ENCODE peak calls at places on chromosomes 7 and 10, in eight cellular contexts. One of them, this sample, is unnamed.

GRCh38 chr7:139183878-139184338 is 47.1 kb upstream of the UBN2 start:
- DNase-seq in NCI-H1417: no peak
- DNase-seq in stimulated activated CD8-positive, alpha-beta memory T cell treated with anti-CD3 and anti-CD28 coated beads, Interleukin-15, amount 100 ng/mL, for 48 hours: no peak
- DNase-seq in activated CD8-positive, alpha-beta memory T cell treated with anti-CD3 and anti-CD28 coated beads, Interleukin-2, amount 10 ng/mL, durations not matched to agents 7 days and 5 days: no peak
- DNase-seq in stimulated activated naive B cell treated with anti-CD40 and anti-IgM and Interleukin-4, amounts not matched to agents 10 μg/mL and 1 μg/mL and 100 μg/mL, for 72 hours: no peak
- DNase-seq in endodermal cell: no peak
- DNase-seq in stimulated activated CD4-positive, alpha-beta T cell treated with anti-CD3 and anti-CD28 coated beads, Interleukin-2, amount 100 ng/mL, for 48 hours: no peak
- DNase-seq in NCI-H2081: no peak
- DNase-seq in this sample: no peak

GRCh38 chr10:92757066-92757716 is 67.4 kb downstream of the HHEX start:
- DNase-seq in stimulated activated naive B cell treated with anti-CD40 and anti-IgM and Interleukin-4, amounts not matched to agents 10 μg/mL and 1 μg/mL and 100 μg/mL, for 72 hours: peak
- DNase-seq in endodermal cell: peak
- DNase-seq in activated CD8-positive, alpha-beta memory T cell treated with anti-CD3 and anti-CD28 coated beads, Interleukin-2, amount 10 ng/mL, durations not matched to agents 7 days and 5 days: no peak
- DNase-seq in stimulated activated CD8-positive, alpha-beta memory T cell treated with anti-CD3 and anti-CD28 coated beads, Interleukin-15, amount 100 ng/mL, for 48 hours: no peak
- DNase-seq in stimulated activated CD4-positive, alpha-beta T cell treated with anti-CD3 and anti-CD28 coated beads, Interleukin-2, amount 100 ng/mL, for 48 hours: no peak
- DNase-seq in NCI-H1417: no peak
- DNase-seq in NCI-H2081: no peak
- DNase-seq in this sample: peak

GRCh38 chr7:120996333-120996982 is 7.9 kb downstream of the CPED1 start:
- DNase-seq in activated CD8-positive, alpha-beta memory T cell treated with anti-CD3 and anti-CD28 coated beads, Interleukin-2, amount 10 ng/mL, durations not matched to agents 7 days and 5 days: no peak
- DNase-seq in stimulated activated CD8-positive, alpha-beta memory T cell treated with anti-CD3 and anti-CD28 coated beads, Interleukin-15, amount 100 ng/mL, for 48 hours: no peak
- DNase-seq in stimulated activated naive B cell treated with anti-CD40 and anti-IgM and Interleukin-4, amounts not matched to agents 10 μg/mL and 1 μg/mL and 100 μg/mL, for 72 hours: no peak
- DNase-seq in stimulated activated CD4-positive, alpha-beta T cell treated with anti-CD3 and anti-CD28 coated beads, Interleukin-2, amount 100 ng/mL, for 48 hours: no peak
- DNase-seq in NCI-H1417: peak
- DNase-seq in NCI-H2081: peak
- DNase-seq in endodermal cell: no peak
- DNase-seq in this sample: no peak

GRCh38 chr7:148669907-148670306 is 28.8 kb upstream of the CUL1 start:
- DNase-seq in activated CD8-positive, alpha-beta memory T cell treated with anti-CD3 and anti-CD28 coated beads, Interleukin-2, amount 10 ng/mL, durations not matched to agents 7 days and 5 days: no peak
- DNase-seq in stimulated activated CD4-positive, alpha-beta T cell treated with anti-CD3 and anti-CD28 coated beads, Interleukin-2, amount 100 ng/mL, for 48 hours: no peak
- DNase-seq in NCI-H2081: no peak
- DNase-seq in NCI-H1417: no peak
- DNase-seq in stimulated activated naive B cell treated with anti-CD40 and anti-IgM and Interleukin-4, amounts not matched to agents 10 μg/mL and 1 μg/mL and 100 μg/mL, for 72 hours: no peak
- DNase-seq in endodermal cell: no peak
- DNase-seq in stimulated activated CD8-positive, alpha-beta memory T cell treated with anti-CD3 and anti-CD28 coated beads, Interleukin-15, amount 100 ng/mL, for 48 hours: no peak
- DNase-seq in this sample: no peak

GRCh38 chr7:1192171-1192676 is 32.2 kb upstream of the ZFAND2A start:
- DNase-seq in endodermal cell: no peak
- DNase-seq in stimulated activated naive B cell treated with anti-CD40 and anti-IgM and Interleukin-4, amounts not matched to agents 10 μg/mL and 1 μg/mL and 100 μg/mL, for 72 hours: no peak
- DNase-seq in activated CD8-positive, alpha-beta memory T cell treated with anti-CD3 and anti-CD28 coated beads, Interleukin-2, amount 10 ng/mL, durations not matched to agents 7 days and 5 days: peak
- DNase-seq in stimulated activated CD4-positive, alpha-beta T cell treated with anti-CD3 and anti-CD28 coated beads, Interleukin-2, amount 100 ng/mL, for 48 hours: no peak
- DNase-seq in stimulated activated CD8-positive, alpha-beta memory T cell treated with anti-CD3 and anti-CD28 coated beads, Interleukin-15, amount 100 ng/mL, for 48 hours: no peak
- DNase-seq in NCI-H1417: no peak
- DNase-seq in NCI-H2081: no peak
- DNase-seq in this sample: no peak

GRCh38 chr7:130392456-130392860 is 12.2 kb downstream of the CPA1 start:
- DNase-seq in stimulated activated CD4-positive, alpha-beta T cell treated with anti-CD3 and anti-CD28 coated beads, Interleukin-2, amount 100 ng/mL, for 48 hours: no peak
- DNase-seq in endodermal cell: no peak
- DNase-seq in NCI-H2081: no peak
- DNase-seq in NCI-H1417: no peak
- DNase-seq in stimulated activated naive B cell treated with anti-CD40 and anti-IgM and Interleukin-4, amounts not matched to agents 10 μg/mL and 1 μg/mL and 100 μg/mL, for 72 hours: no peak
- DNase-seq in activated CD8-positive, alpha-beta memory T cell treated with anti-CD3 and anti-CD28 coated beads, Interleukin-2, amount 10 ng/mL, durations not matched to agents 7 days and 5 days: no peak
- DNase-seq in stimulated activated CD8-positive, alpha-beta memory T cell treated with anti-CD3 and anti-CD28 coated beads, Interleukin-15, amount 100 ng/mL, for 48 hours: no peak
- DNase-seq in this sample: no peak

GRCh38 chr10:96043895-96044580 is 655 bp downstream of the CCNJ start:
- DNase-seq in activated CD8-positive, alpha-beta memory T cell treated with anti-CD3 and anti-CD28 coated beads, Interleukin-2, amount 10 ng/mL, durations not matched to agents 7 days and 5 days: peak
- DNase-seq in NCI-H1417: peak
- DNase-seq in stimulated activated CD4-positive, alpha-beta T cell treated with anti-CD3 and anti-CD28 coated beads, Interleukin-2, amount 100 ng/mL, for 48 hours: peak
- DNase-seq in endodermal cell: peak
- DNase-seq in stimulated activated naive B cell treated with anti-CD40 and anti-IgM and Interleukin-4, amounts not matched to agents 10 μg/mL and 1 μg/mL and 100 μg/mL, for 72 hours: peak
- DNase-seq in stimulated activated CD8-positive, alpha-beta memory T cell treated with anti-CD3 and anti-CD28 coated beads, Interleukin-15, amount 100 ng/mL, for 48 hours: peak
- DNase-seq in NCI-H2081: peak
- DNase-seq in this sample: peak

GRCh38 chr7:157488326-157488725 is 151.5 kb downstream of the DNAJB6 start:
- DNase-seq in endodermal cell: peak
- DNase-seq in stimulated activated naive B cell treated with anti-CD40 and anti-IgM and Interleukin-4, amounts not matched to agents 10 μg/mL and 1 μg/mL and 100 μg/mL, for 72 hours: no peak
- DNase-seq in stimulated activated CD4-positive, alpha-beta T cell treated with anti-CD3 and anti-CD28 coated beads, Interleukin-2, amount 100 ng/mL, for 48 hours: no peak
- DNase-seq in NCI-H1417: no peak
- DNase-seq in activated CD8-positive, alpha-beta memory T cell treated with anti-CD3 and anti-CD28 coated beads, Interleukin-2, amount 10 ng/mL, durations not matched to agents 7 days and 5 days: peak
- DNase-seq in NCI-H2081: no peak
- DNase-seq in stimulated activated CD8-positive, alpha-beta memory T cell treated with anti-CD3 and anti-CD28 coated beads, Interleukin-15, amount 100 ng/mL, for 48 hours: no peak
- DNase-seq in this sample: no peak

GRCh38 chr10:130194194-130194990 is 58.2 kb downstream of the GLRX3 start:
- DNase-seq in NCI-H2081: no peak
- DNase-seq in activated CD8-positive, alpha-beta memory T cell treated with anti-CD3 and anti-CD28 coated beads, Interleukin-2, amount 10 ng/mL, durations not matched to agents 7 days and 5 days: no peak
- DNase-seq in stimulated activated naive B cell treated with anti-CD40 and anti-IgM and Interleukin-4, amounts not matched to agents 10 μg/mL and 1 μg/mL and 100 μg/mL, for 72 hours: no peak
- DNase-seq in endodermal cell: no peak
- DNase-seq in NCI-H1417: no peak
- DNase-seq in stimulated activated CD4-positive, alpha-beta T cell treated with anti-CD3 and anti-CD28 coated beads, Interleukin-2, amount 100 ng/mL, for 48 hours: no peak
- DNase-seq in stimulated activated CD8-positive, alpha-beta memory T cell treated with anti-CD3 and anti-CD28 coated beads, Interleukin-15, amount 100 ng/mL, for 48 hours: no peak
- DNase-seq in this sample: no peak

GRCh38 chr10:16644146-16644545 is 122.5 kb upstream of the C1QL3 start:
- DNase-seq in stimulated activated CD8-positive, alpha-beta memory T cell treated with anti-CD3 and anti-CD28 coated beads, Interleukin-15, amount 100 ng/mL, for 48 hours: no peak
- DNase-seq in activated CD8-positive, alpha-beta memory T cell treated with anti-CD3 and anti-CD28 coated beads, Interleukin-2, amount 10 ng/mL, durations not matched to agents 7 days and 5 days: no peak
- DNase-seq in stimulated activated naive B cell treated with anti-CD40 and anti-IgM and Interleukin-4, amounts not matched to agents 10 μg/mL and 1 μg/mL and 100 μg/mL, for 72 hours: no peak
- DNase-seq in stimulated activated CD4-positive, alpha-beta T cell treated with anti-CD3 and anti-CD28 coated beads, Interleukin-2, amount 100 ng/mL, for 48 hours: no peak
- DNase-seq in NCI-H1417: no peak
- DNase-seq in endodermal cell: no peak
- DNase-seq in NCI-H2081: no peak
- DNase-seq in this sample: no peak

GRCh38 chr10:6659451-6659850 is 79.4 kb upstream of the PRKCQ start:
- DNase-seq in stimulated activated CD4-positive, alpha-beta T cell treated with anti-CD3 and anti-CD28 coated beads, Interleukin-2, amount 100 ng/mL, for 48 hours: no peak
- DNase-seq in NCI-H1417: no peak
- DNase-seq in stimulated activated CD8-positive, alpha-beta memory T cell treated with anti-CD3 and anti-CD28 coated beads, Interleukin-15, amount 100 ng/mL, for 48 hours: no peak
- DNase-seq in stimulated activated naive B cell treated with anti-CD40 and anti-IgM and Interleukin-4, amounts not matched to agents 10 μg/mL and 1 μg/mL and 100 μg/mL, for 72 hours: no peak
- DNase-seq in NCI-H2081: no peak
- DNase-seq in endodermal cell: no peak
- DNase-seq in activated CD8-positive, alpha-beta memory T cell treated with anti-CD3 and anti-CD28 coated beads, Interleukin-2, amount 10 ng/mL, durations not matched to agents 7 days and 5 days: no peak
- DNase-seq in this sample: no peak

GRCh38 chr7:138564365-138564764 is 104.3 kb downstream of the TRIM24 start:
- DNase-seq in activated CD8-positive, alpha-beta memory T cell treated with anti-CD3 and anti-CD28 coated beads, Interleukin-2, amount 10 ng/mL, durations not matched to agents 7 days and 5 days: no peak
- DNase-seq in stimulated activated CD4-positive, alpha-beta T cell treated with anti-CD3 and anti-CD28 coated beads, Interleukin-2, amount 100 ng/mL, for 48 hours: no peak
- DNase-seq in NCI-H2081: no peak
- DNase-seq in endodermal cell: no peak
- DNase-seq in NCI-H1417: no peak
- DNase-seq in stimulated activated naive B cell treated with anti-CD40 and anti-IgM and Interleukin-4, amounts not matched to agents 10 μg/mL and 1 μg/mL and 100 μg/mL, for 72 hours: no peak
- DNase-seq in stimulated activated CD8-positive, alpha-beta memory T cell treated with anti-CD3 and anti-CD28 coated beads, Interleukin-15, amount 100 ng/mL, for 48 hours: no peak
- DNase-seq in this sample: peak

GRCh38 chr7:47988496-47989386 is 9.3 kb upstream of the HUS1 start:
- DNase-seq in stimulated activated CD8-positive, alpha-beta memory T cell treated with anti-CD3 and anti-CD28 coated beads, Interleukin-15, amount 100 ng/mL, for 48 hours: no peak
- DNase-seq in stimulated activated naive B cell treated with anti-CD40 and anti-IgM and Interleukin-4, amounts not matched to agents 10 μg/mL and 1 μg/mL and 100 μg/mL, for 72 hours: no peak
- DNase-seq in NCI-H2081: no peak
- DNase-seq in stimulated activated CD4-positive, alpha-beta T cell treated with anti-CD3 and anti-CD28 coated beads, Interleukin-2, amount 100 ng/mL, for 48 hours: no peak
- DNase-seq in NCI-H1417: no peak
- DNase-seq in activated CD8-positive, alpha-beta memory T cell treated with anti-CD3 and anti-CD28 coated beads, Interleukin-2, amount 10 ng/mL, durations not matched to agents 7 days and 5 days: no peak
- DNase-seq in endodermal cell: no peak
- DNase-seq in this sample: peak

GRCh38 chr7:48059706-48060105 is 24.4 kb downstream of the C7orf57 start:
- DNase-seq in NCI-H2081: no peak
- DNase-seq in endodermal cell: no peak
- DNase-seq in NCI-H1417: no peak
- DNase-seq in stimulated activated CD4-positive, alpha-beta T cell treated with anti-CD3 and anti-CD28 coated beads, Interleukin-2, amount 100 ng/mL, for 48 hours: no peak
- DNase-seq in stimulated activated CD8-positive, alpha-beta memory T cell treated with anti-CD3 and anti-CD28 coated beads, Interleukin-15, amount 100 ng/mL, for 48 hours: no peak
- DNase-seq in activated CD8-positive, alpha-beta memory T cell treated with anti-CD3 and anti-CD28 coated beads, Interleukin-2, amount 10 ng/mL, durations not matched to agents 7 days and 5 days: no peak
- DNase-seq in stimulated activated naive B cell treated with anti-CD40 and anti-IgM and Interleukin-4, amounts not matched to agents 10 μg/mL and 1 μg/mL and 100 μg/mL, for 72 hours: no peak
- DNase-seq in this sample: no peak